ENCODE peak calls at places on chromosomes 7 and 10, in eight cellular contexts. Y is Peyer's patch; L is CD8-positive, alpha-beta memory T cell; B is esophagus squamous epithelium; S is transverse colon; T is cardiac muscle cell; E is H9; O is Caco-2. V is an unnamed sample. For H3K4me1, the result is how much of the 10 kb centered on the place peaks cover.

GRCh38 chr10:72694476-72695369 is 2.8 kb downstream of the MCU start:
- DNase-seq in Y (no peak), L (no peak), B (no peak), S (no peak), T (peak), E (no peak), O (no peak), V (peak)

GRCh38 chr7:8379264-8379663 is 54.1 kb upstream of the NXPH1 start:
- DNase-seq in Y (no peak), L (no peak), B (no peak), S (no peak), T (no peak), E (no peak), O (no peak), V (no peak)

GRCh38 chr7:26376208-26376917 is 84.7 kb downstream of the SNX10 start:
- DNase-seq in Y (peak), L (no peak), B (no peak), S (peak), T (no peak), E (peak), O (no peak), V (peak)

GRCh38 chr7:1323178-1324027 is 90.7 kb downstream of the UNCX start:
- DNase-seq in Y (no peak), L (no peak), B (no peak), S (no peak), T (peak), E (no peak), O (no peak), V (peak)

GRCh38 chr7:117937049-117937448 is 63.8 kb upstream of the CTTNBP2 start:
- DNase-seq in Y (no peak), L (no peak), B (no peak), S (no peak), T (no peak), E (no peak), O (no peak), V (no peak)

GRCh38 chr7:96416599-96416998 is 94.7 kb upstream of the SLC25A13 start:
- DNase-seq in Y (no peak), L (no peak), B (no peak), S (no peak), T (no peak), E (no peak), O (no peak), V (no peak)

GRCh38 chr10:31101123-31101522 is 69.5 kb upstream of the ZNF438 start:
- DNase-seq in Y (no peak), L (no peak), B (no peak), S (no peak), T (peak), E (no peak), O (no peak), V (no peak)

GRCh38 chr10:1199897-1200721 is 143.9 kb downstream of the WDR37 start:
- DNase-seq in Y (no peak), L (no peak), B (no peak), S (peak), T (no peak), E (peak), O (peak), V (no peak)

GRCh38 chr7:138431517-138431916 is 28.5 kb upstream of the TRIM24 start:
- DNase-seq in Y (no peak), L (no peak), B (no peak), S (no peak), T (no peak), E (no peak), O (no peak), V (no peak)

GRCh38 chr7:46189255-46189790 is 268.3 kb upstream of the IGFBP3 start:
- DNase-seq in Y (no peak), L (no peak), B (no peak), S (no peak), T (no peak), E (no peak), O (no peak), V (no peak)

GRCh38 chr7:159096736-159097581 is 47.7 kb downstream of the VIPR2 start:
- DNase-seq in Y (no peak), L (no peak), B (no peak), S (peak), T (no peak), E (peak), O (peak), V (no peak)

GRCh38 chr10:89615105-89615504 is 29.9 kb downstream of the PANK1 start:
- DNase-seq in Y (no peak), L (no peak), B (no peak), S (no peak), T (no peak), E (no peak), O (no peak), V (no peak)

GRCh38 chr7:46791180-46791579 is 790.7 kb downstream of the TNS3 start:
- DNase-seq in Y (no peak), L (no peak), B (no peak), S (no peak), T (no peak), E (no peak), O (no peak), V (no peak)

GRCh38 chr7:44650772-44651171 is 44.3 kb downstream of the OGDH start:
- DNase-seq in Y (no peak), L (no peak), B (no peak), S (no peak), T (no peak), E (no peak), O (no peak), V (no peak)

GRCh38 chr7:6284055-6284400 is 11.6 kb upstream of the CYTH3 start:
- DNase-seq in Y (no peak), L (no peak), B (no peak), S (no peak), T (peak), E (no peak), O (no peak), V (no peak)

GRCh38 chr7:27147211-27148030 is at the start of gene HOXA6:
- DNase-seq in Y (no peak), L (no peak), B (no peak), S (peak), T (no peak), E (peak), O (peak), V (peak)

GRCh38 chr7:136303162-136303561 is 326.0 kb upstream of the MTPN start:
- DNase-seq in Y (no peak), L (no peak), B (no peak), S (no peak), T (peak), E (no peak), O (no peak), V (peak)

GRCh38 chr7:99514050-99514449 is 9.6 kb downstream of the ZKSCAN5 start:
- DNase-seq in Y (no peak), L (no peak), B (no peak), S (no peak), T (peak), E (no peak), O (no peak), V (no peak)

GRCh38 chr10:122286872-122287271 is 15.8 kb downstream of the BTBD16 start:
- DNase-seq in Y (no peak), L (no peak), B (no peak), S (no peak), T (peak), E (peak), O (no peak), V (no peak)

GRCh38 chr10:110780704-110781103 is 91.0 kb upstream of the PDCD4 start:
- DNase-seq in Y (no peak), L (no peak), B (no peak), S (no peak), T (no peak), E (no peak), O (no peak), V (no peak)

GRCh38 chr7:47283497-47284131 is 298.3 kb downstream of the TNS3 start:
- DNase-seq in Y (no peak), L (no peak), B (no peak), S (peak), T (no peak), E (no peak), O (peak), V (no peak)

GRCh38 chr10:52542891-52543290 is 228.8 kb downstream of the DKK1 start:
- DNase-seq in Y (no peak), L (no peak), B (no peak), S (no peak), T (no peak), E (no peak), O (no peak), V (no peak)

GRCh38 chr10:52541082-52541481 is 227.0 kb downstream of the DKK1 start:
- DNase-seq in Y (no peak), L (no peak), B (no peak), S (no peak), T (peak), E (no peak), O (no peak), V (no peak)

GRCh38 chr10:52533986-52534385 is 219.9 kb downstream of the DKK1 start:
- DNase-seq in Y (no peak), L (no peak), B (no peak), S (no peak), T (no peak), E (no peak), O (no peak), V (no peak)

GRCh38 chr10:52540479-52540984 is 226.5 kb downstream of the DKK1 start:
- DNase-seq in Y (no peak), L (no peak), B (no peak), S (no peak), T (no peak), E (no peak), O (no peak), V (no peak)

DNA sequence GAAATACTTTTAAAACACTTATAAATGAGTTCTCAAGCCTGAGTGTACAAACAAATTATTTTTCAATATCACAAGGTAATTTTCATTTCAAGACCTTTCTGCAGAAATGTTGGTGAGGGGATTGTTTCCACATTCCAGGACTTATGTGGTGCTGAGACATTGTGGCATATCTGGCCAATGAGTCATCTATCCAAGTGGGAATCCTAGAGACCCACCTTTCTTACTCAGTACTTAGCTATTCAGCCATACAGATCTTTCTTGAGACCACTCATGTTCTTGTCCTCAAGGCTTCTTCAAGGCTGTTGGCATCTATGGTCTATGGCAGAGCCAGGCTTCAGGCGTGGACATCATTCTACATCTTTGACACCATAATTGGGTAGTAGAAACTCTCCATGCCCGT is 225.4 kb downstream of the DKK1 start:
- DNase-seq in Y (no peak), L (no peak), B (no peak), S (no peak), T (peak), E (no peak), O (no peak), V (no peak)
- H3K4me1 ChIP-seq in Y (under half), L (under half), B (under half), S (under half), T (under half), E (under half), O (under half), V (under half)

DNA sequence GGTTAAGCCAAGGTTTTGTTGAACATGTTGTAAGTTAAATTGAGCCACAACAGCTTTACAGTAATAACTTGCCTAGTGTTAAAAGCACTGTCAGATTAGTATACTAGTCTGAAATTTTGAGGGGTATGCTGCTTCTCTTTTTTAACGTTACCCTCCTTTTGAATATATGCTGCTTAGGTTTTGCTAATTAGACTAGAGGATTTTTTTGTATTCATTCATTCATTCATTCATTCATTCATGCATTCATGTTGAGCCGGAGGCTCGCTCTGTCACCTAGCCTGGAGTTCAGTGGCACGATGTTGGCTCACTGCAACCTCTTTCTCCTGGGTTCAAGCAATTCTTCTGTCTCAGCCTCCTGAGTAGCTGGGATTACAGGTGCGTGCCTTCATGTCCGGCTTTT is 24.7 kb downstream of the DNAJB6 start:
- DNase-seq in Y (no peak), L (no peak), B (no peak), S (no peak), T (no peak), E (no peak), O (no peak), V (no peak)
- H3K4me1 ChIP-seq in Y (under half), L (under half), B (under half), S (under half), T (under half), E (under half), O (under half), V (under half)

GRCh38 chr10:102457591-102458150 is 6.3 kb upstream of the C10orf95 start:
- DNase-seq in Y (no peak), L (no peak), B (no peak), S (no peak), T (no peak), E (no peak), O (no peak), V (no peak)
- H3K4me1 ChIP-seq in Y (under half), L (under half), B (under half), S (under half), T (under half), E (under half), O (half or more), V (under half)

DNA sequence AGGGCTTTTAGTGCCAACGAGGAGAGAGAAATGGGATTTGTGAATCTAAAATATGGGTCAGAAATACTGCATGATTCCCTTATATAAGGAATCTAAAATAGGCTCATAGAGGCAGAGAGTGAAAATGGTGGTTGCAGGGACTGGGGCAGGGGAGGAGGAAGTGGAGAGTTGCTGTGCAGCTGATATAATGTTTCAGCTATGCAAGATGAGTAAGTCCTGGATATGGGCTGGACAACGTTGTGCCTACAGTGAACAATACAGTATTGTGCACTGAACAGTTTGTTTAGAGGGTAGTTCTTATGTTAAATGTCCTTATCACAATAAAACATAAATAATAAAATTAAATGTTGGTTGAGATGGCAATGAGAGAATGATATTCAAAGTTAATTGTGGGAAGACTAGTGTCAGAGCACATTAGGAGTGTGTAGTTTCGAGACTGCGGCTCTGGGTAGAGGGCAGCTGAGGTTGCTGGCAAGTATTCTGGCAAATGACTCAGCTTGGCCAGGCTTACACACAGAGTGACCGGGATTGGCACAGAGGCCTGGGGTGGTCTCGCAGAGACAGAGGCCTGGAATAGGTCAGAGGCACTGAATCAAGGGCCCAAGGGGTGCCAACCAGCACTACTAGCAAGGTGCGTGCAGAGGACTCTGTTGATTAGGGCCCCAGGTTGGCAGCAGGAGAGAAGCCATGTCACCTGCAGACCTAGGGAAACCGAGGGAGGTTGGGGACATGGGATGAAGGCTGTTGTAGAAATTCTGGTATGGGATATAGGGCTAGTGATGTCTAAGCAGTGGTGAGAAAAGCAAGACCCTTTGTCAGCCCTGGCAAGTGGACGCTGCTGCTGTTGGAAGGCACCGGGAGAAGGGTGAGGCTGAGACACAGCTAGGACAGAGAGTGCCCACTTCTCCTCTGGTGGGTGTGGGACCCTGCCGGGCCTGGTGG is 2.8 kb upstream of the DEPP1 start:
- DNase-seq in Y (no peak), L (no peak), B (no peak), S (no peak), T (peak), E (no peak), O (peak), V (peak)
- H3K4me1 ChIP-seq in Y (under half), L (under half), B (half or more), S (under half), T (half or more), E (under half), O (half or more), V (half or more)

DNA sequence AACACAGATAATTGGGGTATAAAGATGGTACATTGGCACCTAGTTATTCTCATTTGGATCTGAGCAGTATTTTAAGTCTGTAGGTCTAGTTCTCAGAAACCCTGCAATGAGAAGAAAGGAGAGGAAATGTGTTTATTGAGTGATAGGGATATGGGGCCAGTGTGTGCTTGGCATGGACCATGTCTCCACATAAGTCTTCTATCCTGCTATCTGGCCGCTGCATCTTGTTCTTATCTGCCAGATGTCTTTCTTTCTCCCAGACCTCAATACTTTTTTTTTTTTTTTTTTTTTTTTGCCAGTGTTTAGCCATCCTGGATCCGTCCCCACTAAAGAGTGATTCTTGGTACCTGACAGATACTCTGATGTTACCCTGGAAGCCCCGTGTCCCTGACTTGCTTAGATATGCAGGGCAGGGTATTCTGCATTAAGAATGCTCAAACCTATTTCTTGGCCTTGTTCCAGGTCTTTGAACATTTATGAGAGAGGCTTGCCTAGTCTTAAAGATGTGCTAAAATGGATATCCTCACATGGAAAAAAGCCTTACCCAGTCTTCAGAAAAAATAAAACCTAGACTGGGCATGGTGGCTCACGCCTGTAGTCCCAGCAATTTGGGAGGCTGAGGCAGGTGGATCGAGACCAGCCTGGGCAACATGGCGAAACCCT is 10.0 kb downstream of the MTURN start:
- DNase-seq in Y (no peak), L (no peak), B (no peak), S (no peak), T (no peak), E (no peak), O (no peak), V (no peak)
- H3K4me1 ChIP-seq in Y (under half), L (under half), B (under half), S (under half), T (under half), E (under half), O (under half), V (under half)

GRCh38 chr7:116731737-116732335 is 59.8 kb downstream of the MET start:
- DNase-seq in Y (no peak), L (no peak), B (no peak), S (no peak), T (no peak), E (no peak), O (no peak), V (no peak)
- H3K4me1 ChIP-seq in Y (under half), L (under half), B (under half), S (under half), T (under half), E (under half), O (under half), V (under half)

GRCh38 chr7:129615018-129615417 is 3.5 kb downstream of the NRF1 start:
- DNase-seq in Y (no peak), L (no peak), B (no peak), S (no peak), T (peak), E (no peak), O (no peak), V (no peak)

GRCh38 chr7:129610709-129611245 is 743 bp upstream of the NRF1 start:
- DNase-seq in Y (no peak), L (no peak), B (no peak), S (no peak), T (no peak), E (no peak), O (no peak), V (peak)

GRCh38 chr7:129612112-129613015 is 844 bp downstream of the NRF1 start:
- DNase-seq in Y (peak), L (peak), B (no peak), S (peak), T (peak), E (no peak), O (peak), V (peak)

GRCh38 chr7:129611246-129612111 is at the start of gene NRF1:
- DNase-seq in Y (peak), L (peak), B (peak), S (peak), T (peak), E (peak), O (peak), V (peak)

GRCh38 chr7:129613016-129613337 is 1.5 kb downstream of the NRF1 start:
- DNase-seq in Y (no peak), L (no peak), B (no peak), S (no peak), T (no peak), E (no peak), O (no peak), V (no peak)
- H3K4me1 ChIP-seq in Y (under half), L (half or more), B (under half), S (under half), T (under half), E (under half), O (under half), V (under half)

DNA sequence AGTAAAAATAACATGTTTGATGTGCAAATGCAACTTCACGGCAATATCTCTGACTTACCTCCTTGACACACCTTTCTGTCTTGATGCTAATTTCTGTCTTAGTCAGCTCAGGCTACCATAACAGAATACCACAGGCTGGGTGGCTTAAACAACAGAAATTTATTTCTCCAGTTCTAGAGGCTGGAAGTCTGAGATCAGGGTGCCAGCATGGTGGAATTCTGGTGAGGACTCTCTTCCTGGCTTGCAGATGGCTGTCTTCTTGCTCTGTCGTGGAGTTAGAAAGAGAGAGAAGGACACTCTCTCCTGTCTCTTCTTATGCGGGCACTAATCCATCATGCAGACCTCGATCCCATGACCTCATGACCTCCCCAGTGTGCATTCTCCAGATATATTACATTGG is 134.9 kb downstream of the VTI1A start:
- DNase-seq in Y (no peak), L (no peak), B (no peak), S (no peak), T (no peak), E (no peak), O (no peak), V (no peak)
- H3K4me1 ChIP-seq in Y (under half), L (under half), B (under half), S (under half), T (under half), E (under half), O (under half), V (under half)

DNA sequence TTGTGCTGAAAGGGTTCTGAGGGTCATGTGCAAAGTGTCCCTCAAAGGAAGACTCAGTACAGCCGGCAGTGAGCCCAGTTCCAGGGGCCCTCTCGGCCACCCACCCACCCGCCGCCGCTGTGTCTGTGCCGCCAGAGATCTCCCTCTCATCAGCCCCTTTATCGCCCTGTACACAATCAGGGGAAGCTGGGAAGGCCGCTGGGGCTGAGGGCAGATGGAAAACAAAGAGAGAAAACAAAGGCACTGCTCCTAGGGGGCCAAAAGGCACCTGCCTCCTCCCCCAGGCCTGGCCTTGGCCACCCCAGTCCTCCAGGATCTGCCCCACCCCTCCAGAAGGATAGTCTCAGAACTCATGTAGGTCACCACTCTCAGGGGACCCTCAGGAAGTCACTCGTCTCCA is 67.0 kb downstream of the ZMIZ1 start:
- DNase-seq in Y (no peak), L (no peak), B (no peak), S (no peak), T (no peak), E (no peak), O (no peak), V (no peak)
- H3K4me1 ChIP-seq in Y (under half), L (under half), B (half or more), S (under half), T (half or more), E (under half), O (under half), V (half or more)

GRCh38 chr7:22433710-22434460 is 66.1 kb downstream of the STEAP1B start:
- DNase-seq in Y (no peak), L (no peak), B (no peak), S (no peak), T (peak), E (peak), O (peak), V (no peak)
- H3K4me1 ChIP-seq in Y (under half), L (under half), B (under half), S (under half), T (under half), E (under half), O (under half), V (under half)

V was measured in testis.